ENCODE peak calls at places on chromosomes 3 and 15, in six cellular contexts. R, N, I, T, M and Z are unnamed samples.

GRCh38 chr3:154954750-154955149 is 125.4 kb upstream of the MME start:
- DNase-seq in R (no peak), I (no peak), M (peak; percentile 40), N (no peak), T (peak; percentile 90), Z (no peak)

GRCh38 chr3:42526616-42527367 is 24.3 kb downstream of the VIPR1 start:
- DNase-seq in M (peak; percentile 78), N (peak; percentile 9), R (peak; percentile 38), I (no peak), T (no peak), Z (no peak)

GRCh38 chr3:42544492-42545283 is 37.1 kb downstream of the SEC22C start:
- DNase-seq in N (no peak), T (peak; percentile 30), M (peak; percentile 40), I (peak; percentile 17), R (no peak), Z (no peak)

GRCh38 chr15:86915811-86916331 is 836.2 kb downstream of the AGBL1 start:
- DNase-seq in N (peak; percentile 78), I (peak; percentile 58), R (no peak), M (peak; percentile 60), T (peak; percentile 67), Z (no peak)

GRCh38 chr3:102536479-102536878 is 101.7 kb downstream of the ZPLD1 start:
- DNase-seq in N (no peak), R (no peak), T (peak; percentile 66), I (no peak), M (no peak), Z (peak; percentile 19)

GRCh38 chr15:31397851-31398661 is 71.4 kb downstream of the KLF13 start:
- DNase-seq in T (no peak), N (peak; percentile 93), I (no peak), R (no peak), M (peak; percentile 55), Z (no peak)

GRCh38 chr3:172140499-172141391 is 101.4 kb downstream of the FNDC3B start:
- DNase-seq in I (peak; percentile 71), N (peak; percentile 62), R (no peak), M (no peak), T (peak; percentile 99), Z (no peak)

GRCh38 chr3:173045770-173046382 is 95.2 kb downstream of the SPATA16 start:
- DNase-seq in T (peak; percentile 32), M (no peak), N (no peak), I (no peak), R (no peak), Z (no peak)